ENCODE peak calls at places on chromosome 4, in nine cellular contexts. One of them, this sample, is unnamed.

GRCh38 chr4:10031663-10032590 is 10.6 kb upstream of the SLC2A9 start:
- DNase-seq in endodermal cell: peak
- DNase-seq in CD4-positive, CD25-positive, alpha-beta regulatory T cell: no peak
- DNase-seq in HepG2: no peak
- DNase-seq in EL: no peak
- DNase-seq in A549: no peak
- DNase-seq in NCI-H1417: no peak
- DNase-seq in stimulated activated CD4-positive, alpha-beta T cell treated with anti-CD3 and anti-CD28 coated beads, Interleukin-2, amount 100 ng/mL, for 24 hours: no peak
- DNase-seq in pancreas: no peak
- DNase-seq in this sample: no peak

GRCh38 chr4:125244848-125245450 is 69.8 kb upstream of the FAT4 start:
- DNase-seq in endodermal cell: no peak
- DNase-seq in CD4-positive, CD25-positive, alpha-beta regulatory T cell: no peak
- DNase-seq in HepG2: no peak
- DNase-seq in EL: peak
- DNase-seq in A549: no peak
- DNase-seq in NCI-H1417: no peak
- DNase-seq in stimulated activated CD4-positive, alpha-beta T cell treated with anti-CD3 and anti-CD28 coated beads, Interleukin-2, amount 100 ng/mL, for 24 hours: no peak
- DNase-seq in pancreas: no peak
- DNase-seq in this sample: no peak

GRCh38 chr4:149264093-149264733 is 551.4 kb downstream of the IQCM start:
- DNase-seq in endodermal cell: peak
- DNase-seq in CD4-positive, CD25-positive, alpha-beta regulatory T cell: peak
- DNase-seq in HepG2: peak
- DNase-seq in EL: peak
- DNase-seq in A549: no peak
- DNase-seq in NCI-H1417: peak
- DNase-seq in stimulated activated CD4-positive, alpha-beta T cell treated with anti-CD3 and anti-CD28 coated beads, Interleukin-2, amount 100 ng/mL, for 24 hours: peak
- DNase-seq in pancreas: no peak
- DNase-seq in this sample: no peak

GRCh38 chr4:113945906-113946305 is 33.5 kb downstream of the ARSJ start:
- DNase-seq in endodermal cell: no peak
- DNase-seq in CD4-positive, CD25-positive, alpha-beta regulatory T cell: no peak
- DNase-seq in HepG2: no peak
- DNase-seq in EL: peak
- DNase-seq in A549: no peak
- DNase-seq in NCI-H1417: no peak
- DNase-seq in stimulated activated CD4-positive, alpha-beta T cell treated with anti-CD3 and anti-CD28 coated beads, Interleukin-2, amount 100 ng/mL, for 24 hours: no peak
- DNase-seq in pancreas: no peak
- DNase-seq in this sample: no peak

GRCh38 chr4:845233-845835 is 19.4 kb upstream of the CPLX1 start:
- DNase-seq in endodermal cell: no peak
- DNase-seq in CD4-positive, CD25-positive, alpha-beta regulatory T cell: no peak
- DNase-seq in HepG2: no peak
- DNase-seq in EL: peak
- DNase-seq in A549: no peak
- DNase-seq in NCI-H1417: no peak
- DNase-seq in stimulated activated CD4-positive, alpha-beta T cell treated with anti-CD3 and anti-CD28 coated beads, Interleukin-2, amount 100 ng/mL, for 24 hours: no peak
- DNase-seq in pancreas: peak
- DNase-seq in this sample: no peak

GRCh38 chr4:26032572-26033320 is 118.7 kb downstream of the SMIM20 start:
- DNase-seq in endodermal cell: no peak
- DNase-seq in CD4-positive, CD25-positive, alpha-beta regulatory T cell: no peak
- DNase-seq in HepG2: peak
- DNase-seq in EL: peak
- DNase-seq in A549: no peak
- DNase-seq in NCI-H1417: no peak
- DNase-seq in stimulated activated CD4-positive, alpha-beta T cell treated with anti-CD3 and anti-CD28 coated beads, Interleukin-2, amount 100 ng/mL, for 24 hours: no peak
- DNase-seq in pancreas: no peak
- DNase-seq in this sample: no peak

GRCh38 chr4:172256820-172257219 is 443.6 kb downstream of the GALNTL6 start:
- DNase-seq in endodermal cell: no peak
- DNase-seq in CD4-positive, CD25-positive, alpha-beta regulatory T cell: no peak
- DNase-seq in HepG2: no peak
- DNase-seq in EL: no peak
- DNase-seq in A549: no peak
- DNase-seq in NCI-H1417: no peak
- DNase-seq in stimulated activated CD4-positive, alpha-beta T cell treated with anti-CD3 and anti-CD28 coated beads, Interleukin-2, amount 100 ng/mL, for 24 hours: no peak
- DNase-seq in pancreas: no peak
- DNase-seq in this sample: no peak

GRCh38 chr4:74168841-74169240 is 10.9 kb downstream of the MTHFD2L start:
- DNase-seq in endodermal cell: no peak
- DNase-seq in CD4-positive, CD25-positive, alpha-beta regulatory T cell: no peak
- DNase-seq in HepG2: no peak
- DNase-seq in EL: no peak
- DNase-seq in A549: no peak
- DNase-seq in NCI-H1417: no peak
- DNase-seq in stimulated activated CD4-positive, alpha-beta T cell treated with anti-CD3 and anti-CD28 coated beads, Interleukin-2, amount 100 ng/mL, for 24 hours: no peak
- DNase-seq in pancreas: no peak
- DNase-seq in this sample: no peak

GRCh38 chr4:52052475-52052780 is 1.3 kb downstream of the SPATA18 start:
- DNase-seq in endodermal cell: no peak
- DNase-seq in CD4-positive, CD25-positive, alpha-beta regulatory T cell: no peak
- DNase-seq in HepG2: peak
- DNase-seq in EL: no peak
- DNase-seq in A549: no peak
- DNase-seq in NCI-H1417: no peak
- DNase-seq in stimulated activated CD4-positive, alpha-beta T cell treated with anti-CD3 and anti-CD28 coated beads, Interleukin-2, amount 100 ng/mL, for 24 hours: no peak
- DNase-seq in pancreas: no peak
- DNase-seq in this sample: no peak

GRCh38 chr4:86613734-86614133 is 19.6 kb downstream of the PTPN13 start:
- DNase-seq in endodermal cell: no peak
- DNase-seq in CD4-positive, CD25-positive, alpha-beta regulatory T cell: no peak
- DNase-seq in HepG2: no peak
- DNase-seq in EL: no peak
- DNase-seq in A549: no peak
- DNase-seq in NCI-H1417: no peak
- DNase-seq in stimulated activated CD4-positive, alpha-beta T cell treated with anti-CD3 and anti-CD28 coated beads, Interleukin-2, amount 100 ng/mL, for 24 hours: no peak
- DNase-seq in pancreas: no peak
- DNase-seq in this sample: no peak

GRCh38 chr4:15781427-15782095 is 3.4 kb downstream of the CD38 start:
- DNase-seq in endodermal cell: no peak
- DNase-seq in CD4-positive, CD25-positive, alpha-beta regulatory T cell: peak
- DNase-seq in HepG2: no peak
- DNase-seq in EL: peak
- DNase-seq in A549: no peak
- DNase-seq in NCI-H1417: no peak
- DNase-seq in stimulated activated CD4-positive, alpha-beta T cell treated with anti-CD3 and anti-CD28 coated beads, Interleukin-2, amount 100 ng/mL, for 24 hours: peak
- DNase-seq in pancreas: no peak
- DNase-seq in this sample: peak

GRCh38 chr4:1904042-1904441 is 32.8 kb downstream of the NSD2 start:
- DNase-seq in endodermal cell: no peak
- DNase-seq in CD4-positive, CD25-positive, alpha-beta regulatory T cell: no peak
- DNase-seq in HepG2: peak
- DNase-seq in EL: no peak
- DNase-seq in A549: no peak
- DNase-seq in NCI-H1417: no peak
- DNase-seq in stimulated activated CD4-positive, alpha-beta T cell treated with anti-CD3 and anti-CD28 coated beads, Interleukin-2, amount 100 ng/mL, for 24 hours: no peak
- DNase-seq in pancreas: no peak
- DNase-seq in this sample: no peak

GRCh38 chr4:115537387-115537786 is 424.0 kb upstream of the NDST4 start:
- DNase-seq in endodermal cell: no peak
- DNase-seq in CD4-positive, CD25-positive, alpha-beta regulatory T cell: no peak
- DNase-seq in HepG2: no peak
- DNase-seq in EL: no peak
- DNase-seq in A549: no peak
- DNase-seq in NCI-H1417: no peak
- DNase-seq in stimulated activated CD4-positive, alpha-beta T cell treated with anti-CD3 and anti-CD28 coated beads, Interleukin-2, amount 100 ng/mL, for 24 hours: no peak
- DNase-seq in pancreas: no peak
- DNase-seq in this sample: no peak

GRCh38 chr4:152983221-152983620 is 47.1 kb downstream of the FHDC1 start:
- DNase-seq in endodermal cell: peak
- DNase-seq in CD4-positive, CD25-positive, alpha-beta regulatory T cell: no peak
- DNase-seq in HepG2: no peak
- DNase-seq in EL: peak
- DNase-seq in A549: no peak
- DNase-seq in NCI-H1417: no peak
- DNase-seq in stimulated activated CD4-positive, alpha-beta T cell treated with anti-CD3 and anti-CD28 coated beads, Interleukin-2, amount 100 ng/mL, for 24 hours: no peak
- DNase-seq in pancreas: no peak
- DNase-seq in this sample: no peak

GRCh38 chr4:53919605-53920004 is 144.8 kb downstream of the CHIC2 start:
- DNase-seq in endodermal cell: no peak
- DNase-seq in CD4-positive, CD25-positive, alpha-beta regulatory T cell: no peak
- DNase-seq in HepG2: no peak
- DNase-seq in EL: no peak
- DNase-seq in A549: no peak
- DNase-seq in NCI-H1417: no peak
- DNase-seq in stimulated activated CD4-positive, alpha-beta T cell treated with anti-CD3 and anti-CD28 coated beads, Interleukin-2, amount 100 ng/mL, for 24 hours: no peak
- DNase-seq in pancreas: no peak
- DNase-seq in this sample: no peak

GRCh38 chr4:26059391-26060154 is 145.6 kb downstream of the SMIM20 start:
- DNase-seq in endodermal cell: no peak
- DNase-seq in CD4-positive, CD25-positive, alpha-beta regulatory T cell: no peak
- DNase-seq in HepG2: no peak
- DNase-seq in EL: no peak
- DNase-seq in A549: no peak
- DNase-seq in NCI-H1417: no peak
- DNase-seq in stimulated activated CD4-positive, alpha-beta T cell treated with anti-CD3 and anti-CD28 coated beads, Interleukin-2, amount 100 ng/mL, for 24 hours: no peak
- DNase-seq in pancreas: no peak
- DNase-seq in this sample: no peak

GRCh38 chr4:185108669-185109068 is 34.4 kb upstream of the SLC25A4 start:
- DNase-seq in endodermal cell: no peak
- DNase-seq in CD4-positive, CD25-positive, alpha-beta regulatory T cell: no peak
- DNase-seq in HepG2: no peak
- DNase-seq in EL: no peak
- DNase-seq in A549: no peak
- DNase-seq in NCI-H1417: no peak
- DNase-seq in stimulated activated CD4-positive, alpha-beta T cell treated with anti-CD3 and anti-CD28 coated beads, Interleukin-2, amount 100 ng/mL, for 24 hours: no peak
- DNase-seq in pancreas: no peak
- DNase-seq in this sample: no peak

GRCh38 chr4:71769434-71769833 is 14.4 kb downstream of the GC start:
- DNase-seq in endodermal cell: no peak
- DNase-seq in CD4-positive, CD25-positive, alpha-beta regulatory T cell: no peak
- DNase-seq in HepG2: no peak
- DNase-seq in EL: no peak
- DNase-seq in A549: no peak
- DNase-seq in NCI-H1417: no peak
- DNase-seq in stimulated activated CD4-positive, alpha-beta T cell treated with anti-CD3 and anti-CD28 coated beads, Interleukin-2, amount 100 ng/mL, for 24 hours: no peak
- DNase-seq in pancreas: no peak
- DNase-seq in this sample: no peak

GRCh38 chr4:127145001-127145400 is 487.8 kb upstream of the INTU start:
- DNase-seq in endodermal cell: no peak
- DNase-seq in CD4-positive, CD25-positive, alpha-beta regulatory T cell: no peak
- DNase-seq in HepG2: no peak
- DNase-seq in EL: no peak
- DNase-seq in A549: no peak
- DNase-seq in NCI-H1417: peak
- DNase-seq in stimulated activated CD4-positive, alpha-beta T cell treated with anti-CD3 and anti-CD28 coated beads, Interleukin-2, amount 100 ng/mL, for 24 hours: no peak
- DNase-seq in pancreas: no peak
- DNase-seq in this sample: no peak

GRCh38 chr4:105345838-105346237 is 128.0 kb downstream of the PPA2 start:
- DNase-seq in endodermal cell: no peak
- DNase-seq in CD4-positive, CD25-positive, alpha-beta regulatory T cell: no peak
- DNase-seq in HepG2: no peak
- DNase-seq in EL: no peak
- DNase-seq in A549: no peak
- DNase-seq in NCI-H1417: no peak
- DNase-seq in stimulated activated CD4-positive, alpha-beta T cell treated with anti-CD3 and anti-CD28 coated beads, Interleukin-2, amount 100 ng/mL, for 24 hours: no peak
- DNase-seq in pancreas: no peak
- DNase-seq in this sample: no peak

GRCh38 chr4:10482913-10483312 is 25.7 kb upstream of the ZNF518B start:
- DNase-seq in endodermal cell: no peak
- DNase-seq in CD4-positive, CD25-positive, alpha-beta regulatory T cell: no peak
- DNase-seq in HepG2: no peak
- DNase-seq in EL: no peak
- DNase-seq in A549: no peak
- DNase-seq in NCI-H1417: no peak
- DNase-seq in stimulated activated CD4-positive, alpha-beta T cell treated with anti-CD3 and anti-CD28 coated beads, Interleukin-2, amount 100 ng/mL, for 24 hours: no peak
- DNase-seq in pancreas: no peak
- DNase-seq in this sample: no peak

GRCh38 chr4:5474756-5475155 is 233.6 kb downstream of the EVC2 start:
- DNase-seq in endodermal cell: peak
- DNase-seq in CD4-positive, CD25-positive, alpha-beta regulatory T cell: no peak
- DNase-seq in HepG2: no peak
- DNase-seq in EL: peak
- DNase-seq in A549: no peak
- DNase-seq in NCI-H1417: no peak
- DNase-seq in stimulated activated CD4-positive, alpha-beta T cell treated with anti-CD3 and anti-CD28 coated beads, Interleukin-2, amount 100 ng/mL, for 24 hours: no peak
- DNase-seq in pancreas: no peak
- DNase-seq in this sample: no peak

GRCh38 chr4:102598759-102599379 is 97.7 kb downstream of the NFKB1 start:
- DNase-seq in endodermal cell: no peak
- DNase-seq in CD4-positive, CD25-positive, alpha-beta regulatory T cell: no peak
- DNase-seq in HepG2: no peak
- DNase-seq in EL: peak
- DNase-seq in A549: no peak
- DNase-seq in NCI-H1417: no peak
- DNase-seq in stimulated activated CD4-positive, alpha-beta T cell treated with anti-CD3 and anti-CD28 coated beads, Interleukin-2, amount 100 ng/mL, for 24 hours: no peak
- DNase-seq in pancreas: no peak
- DNase-seq in this sample: no peak

GRCh38 chr4:3316146-3316545 is 23.3 kb downstream of the RGS12 start:
- DNase-seq in endodermal cell: peak
- DNase-seq in CD4-positive, CD25-positive, alpha-beta regulatory T cell: no peak
- DNase-seq in HepG2: no peak
- DNase-seq in EL: no peak
- DNase-seq in A549: no peak
- DNase-seq in NCI-H1417: no peak
- DNase-seq in stimulated activated CD4-positive, alpha-beta T cell treated with anti-CD3 and anti-CD28 coated beads, Interleukin-2, amount 100 ng/mL, for 24 hours: no peak
- DNase-seq in pancreas: no peak
- DNase-seq in this sample: peak

GRCh38 chr4:145694929-145695328 is 15.0 kb downstream of the C4orf51 start:
- DNase-seq in endodermal cell: no peak
- DNase-seq in CD4-positive, CD25-positive, alpha-beta regulatory T cell: no peak
- DNase-seq in HepG2: no peak
- DNase-seq in EL: no peak
- DNase-seq in A549: no peak
- DNase-seq in NCI-H1417: no peak
- DNase-seq in stimulated activated CD4-positive, alpha-beta T cell treated with anti-CD3 and anti-CD28 coated beads, Interleukin-2, amount 100 ng/mL, for 24 hours: no peak
- DNase-seq in pancreas: no peak
- DNase-seq in this sample: no peak

GRCh38 chr4:3377557-3377956 is 64.2 kb upstream of the HGFAC start:
- DNase-seq in endodermal cell: no peak
- DNase-seq in CD4-positive, CD25-positive, alpha-beta regulatory T cell: no peak
- DNase-seq in HepG2: no peak
- DNase-seq in EL: no peak
- DNase-seq in A549: no peak
- DNase-seq in NCI-H1417: no peak
- DNase-seq in stimulated activated CD4-positive, alpha-beta T cell treated with anti-CD3 and anti-CD28 coated beads, Interleukin-2, amount 100 ng/mL, for 24 hours: no peak
- DNase-seq in pancreas: no peak
- DNase-seq in this sample: no peak

GRCh38 chr4:47218631-47219030 is 187.3 kb downstream of the GABRB1 start:
- DNase-seq in endodermal cell: no peak
- DNase-seq in CD4-positive, CD25-positive, alpha-beta regulatory T cell: no peak
- DNase-seq in HepG2: no peak
- DNase-seq in EL: no peak
- DNase-seq in A549: no peak
- DNase-seq in NCI-H1417: no peak
- DNase-seq in stimulated activated CD4-positive, alpha-beta T cell treated with anti-CD3 and anti-CD28 coated beads, Interleukin-2, amount 100 ng/mL, for 24 hours: no peak
- DNase-seq in pancreas: no peak
- DNase-seq in this sample: no peak

GRCh38 chr4:67714248-67714583 is 13.3 kb upstream of the UBA6 start:
- DNase-seq in endodermal cell: no peak
- DNase-seq in CD4-positive, CD25-positive, alpha-beta regulatory T cell: no peak
- DNase-seq in HepG2: no peak
- DNase-seq in EL: no peak
- DNase-seq in A549: no peak
- DNase-seq in NCI-H1417: no peak
- DNase-seq in stimulated activated CD4-positive, alpha-beta T cell treated with anti-CD3 and anti-CD28 coated beads, Interleukin-2, amount 100 ng/mL, for 24 hours: peak
- DNase-seq in pancreas: no peak
- DNase-seq in this sample: no peak

GRCh38 chr4:139844057-139844456 is 178.4 kb downstream of the MGST2 start:
- DNase-seq in endodermal cell: no peak
- DNase-seq in CD4-positive, CD25-positive, alpha-beta regulatory T cell: no peak
- DNase-seq in HepG2: peak
- DNase-seq in EL: peak
- DNase-seq in A549: no peak
- DNase-seq in NCI-H1417: no peak
- DNase-seq in stimulated activated CD4-positive, alpha-beta T cell treated with anti-CD3 and anti-CD28 coated beads, Interleukin-2, amount 100 ng/mL, for 24 hours: no peak
- DNase-seq in pancreas: no peak
- DNase-seq in this sample: no peak

GRCh38 chr4:87543835-87544461 is 14.8 kb upstream of the SPARCL1 start:
- DNase-seq in endodermal cell: peak
- DNase-seq in CD4-positive, CD25-positive, alpha-beta regulatory T cell: peak
- DNase-seq in HepG2: peak
- DNase-seq in EL: peak
- DNase-seq in A549: peak
- DNase-seq in NCI-H1417: peak
- DNase-seq in stimulated activated CD4-positive, alpha-beta T cell treated with anti-CD3 and anti-CD28 coated beads, Interleukin-2, amount 100 ng/mL, for 24 hours: no peak
- DNase-seq in pancreas: no peak
- DNase-seq in this sample: no peak

GRCh38 chr4:87966095-87966496 is 9.4 kb upstream of the SPP1 start:
- DNase-seq in endodermal cell: no peak
- DNase-seq in CD4-positive, CD25-positive, alpha-beta regulatory T cell: no peak
- DNase-seq in HepG2: no peak
- DNase-seq in EL: no peak
- DNase-seq in A549: no peak
- DNase-seq in NCI-H1417: no peak
- DNase-seq in stimulated activated CD4-positive, alpha-beta T cell treated with anti-CD3 and anti-CD28 coated beads, Interleukin-2, amount 100 ng/mL, for 24 hours: no peak
- DNase-seq in pancreas: peak
- DNase-seq in this sample: no peak